ENCODE peak calls at places on chromosomes 12 and 14, in ten cellular contexts. B is adrenal gland; P is activated naive CD4-positive, alpha-beta T cell treated with anti-CD3 and anti-CD28 coated beads for 36 hours; V is GM18507; D is stimulated activated CD4-positive, alpha-beta T cell treated with anti-CD3 and anti-CD28 coated beads, Interleukin-4, amount 100 ng/mL, for 1 hour; O is DMS53; H is fibroblast of the conjunctiva; Z is choroid plexus epithelial cell; A is left ventricle myocardium inferior; I is NCI-H2081. U is an unnamed sample.

GRCh38 chr12:31560516-31560915 is 30.4 kb downstream of the DENND5B start:
- DNase-seq in A (no peak), B (no peak), O (no peak), H (no peak), I (no peak), V (no peak), Z (no peak), P (no peak), D (no peak), U (no peak)

GRCh38 chr12:132784580-132784979 is 22.9 kb upstream of the ANKLE2 start:
- DNase-seq in O (no peak), P (no peak), A (no peak), V (no peak), D (no peak), H (no peak), I (no peak), B (no peak), Z (no peak), U (no peak)

GRCh38 chr14:24339284-24340151 is at the start of gene RIPK3:
- DNase-seq in P (peak; percentile 84), Z (no peak), D (peak; percentile 73), I (peak; percentile 29), A (peak; percentile 47), O (peak; percentile 79), V (peak; percentile 70), H (no peak), B (no peak), U (no peak)

GRCh38 chr12:120584343-120585149 is 3.3 kb upstream of the POP5 start:
- DNase-seq in D (peak; percentile 64), Z (no peak), B (peak; percentile 49), O (peak; percentile 84), I (peak; percentile 71), H (no peak), A (peak; percentile 45), V (no peak), P (peak; percentile 75), U (no peak)

GRCh38 chr12:116835484-116835883 is 45.8 kb downstream of the HRK start:
- DNase-seq in A (no peak), V (no peak), B (no peak), O (no peak), D (no peak), I (no peak), H (no peak), P (no peak), Z (no peak), U (no peak)

GRCh38 chr12:49041036-49041880 is 19.3 kb downstream of the KMT2D start:
- DNase-seq in P (no peak), V (no peak), A (no peak), D (no peak), Z (no peak), B (no peak), H (no peak), I (no peak), O (no peak), U (no peak)

GRCh38 chr14:31256534-31257243 is 49.1 kb upstream of the HECTD1 start:
- DNase-seq in B (no peak), A (no peak), O (no peak), V (no peak), P (no peak), I (no peak), Z (no peak), D (no peak), H (no peak), U (no peak)

GRCh38 chr12:57522887-57523705 is 472 bp downstream of the MBD6 start:
- DNase-seq in V (no peak), H (peak; percentile 55), D (peak; percentile 50), Z (peak; percentile 69), B (peak; percentile 67), P (peak; percentile 60), A (peak; percentile 67), O (peak; percentile 72), I (no peak), U (peak; percentile 41)

GRCh38 chr12:109619002-109619604 is 45.5 kb downstream of the MVK start:
- DNase-seq in H (no peak), P (no peak), B (no peak), Z (no peak), D (no peak), A (no peak), I (no peak), V (no peak), O (peak; percentile 50), U (no peak)

GRCh38 chr12:53048780-53049401 is 974 bp upstream of the TNS2 start:
- DNase-seq in P (no peak), O (peak; percentile 61), H (no peak), V (no peak), A (peak; percentile 86), I (no peak), D (no peak), Z (peak; percentile 79), B (peak; percentile 74), U (no peak)

GRCh38 chr14:22333408-22334274 is 255.4 kb downstream of the DAD1 start:
- DNase-seq in P (no peak), B (peak; percentile 61), Z (peak; percentile 76), D (no peak), O (peak; percentile 92), I (peak; percentile 27), V (no peak), H (no peak), A (no peak), U (peak; percentile 67)

GRCh38 chr14:59362533-59362932 is 102.6 kb downstream of the GPR135 start:
- DNase-seq in V (no peak), H (no peak), Z (peak; percentile 42), A (no peak), O (no peak), I (no peak), P (no peak), B (no peak), D (no peak), U (peak; percentile 75)

GRCh38 chr14:106277503-106277902 is 751.1 kb downstream of the TMEM121 start:
- DNase-seq in B (no peak), D (peak; percentile 37), A (no peak), P (peak; percentile 50), Z (no peak), O (peak; percentile 2), H (no peak), I (no peak), V (no peak), U (no peak)

GRCh38 chr14:58955294-58955821 is 233.1 kb upstream of the DAAM1 start:
- DNase-seq in I (no peak), O (no peak), D (no peak), Z (peak; percentile 55), A (no peak), P (no peak), H (no peak), B (no peak), V (no peak), U (peak; percentile 75)

GRCh38 chr12:74337951-74338350 is 199.7 kb upstream of the ATXN7L3B start:
- DNase-seq in H (no peak), A (no peak), V (no peak), O (peak; percentile 86), Z (peak; percentile 60), D (no peak), P (no peak), B (no peak), I (no peak), U (peak; percentile 76)

GRCh38 chr14:81275305-81275950 is 54.7 kb upstream of the GTF2A1 start:
- DNase-seq in P (no peak), V (no peak), A (peak; percentile 24), O (no peak), I (no peak), H (no peak), D (no peak), B (no peak), Z (no peak), U (no peak)

GRCh38 chr14:88989911-88990310 is 165.5 kb downstream of the TTC8 start:
- DNase-seq in P (no peak), B (no peak), V (no peak), I (no peak), O (no peak), A (no peak), Z (no peak), D (no peak), H (no peak), U (no peak)

GRCh38 chr14:79103764-79104163 is 933.6 kb downstream of the NRXN3 start:
- DNase-seq in A (no peak), O (no peak), P (no peak), Z (no peak), D (no peak), V (no peak), I (no peak), B (no peak), H (no peak), U (no peak)

GRCh38 chr12:106580671-106581508 is 1.9 kb upstream of the RFX4 start:
- DNase-seq in B (no peak), A (no peak), H (no peak), V (no peak), O (peak; percentile 66), Z (no peak), I (no peak), D (no peak), P (no peak), U (no peak)

U was measured in astrocyte.